ENCODE peak calls at places on chromosomes 7 and 10, in nine cellular contexts. One of them, this sample, is unnamed.
A peak's percentile ranks its signal among the peaks of the same experiment; 100 is the strongest.

GRCh38 chr7:89926721-89927120 is 227.5 kb upstream of the STEAP1 start:
- DNase-seq in pancreas: no peak
- DNase-seq in epithelial cell of proximal tubule: no peak
- DNase-seq in heart right ventricle: no peak
- DNase-seq in CD8-positive, alpha-beta T cell: no peak
- DNase-seq in bronchial epithelial cell: no peak
- DNase-seq in cardiac fibroblast: no peak
- DNase-seq in gastrocnemius medialis: no peak
- DNase-seq in AG10803: no peak
- DNase-seq in this sample: no peak

GRCh38 chr10:126242352-126243260 is 145.7 kb downstream of the ADAM12 start:
- DNase-seq in pancreas: no peak
- DNase-seq in epithelial cell of proximal tubule: no peak
- DNase-seq in heart right ventricle: peak; percentile 51
- DNase-seq in CD8-positive, alpha-beta T cell: no peak
- DNase-seq in bronchial epithelial cell: peak; percentile 81
- DNase-seq in cardiac fibroblast: peak; percentile 91
- DNase-seq in gastrocnemius medialis: no peak
- DNase-seq in AG10803: peak; percentile 89
- DNase-seq in this sample: no peak

GRCh38 chr7:133310232-133310852 is 57.5 kb downstream of the EXOC4 start:
- DNase-seq in pancreas: no peak
- DNase-seq in epithelial cell of proximal tubule: no peak
- DNase-seq in heart right ventricle: peak; percentile 46
- DNase-seq in CD8-positive, alpha-beta T cell: no peak
- DNase-seq in bronchial epithelial cell: no peak
- DNase-seq in cardiac fibroblast: peak; percentile 46
- DNase-seq in gastrocnemius medialis: no peak
- DNase-seq in AG10803: no peak
- DNase-seq in this sample: no peak

GRCh38 chr10:57395921-57396320 is 871.8 kb downstream of the IPMK start:
- DNase-seq in pancreas: no peak
- DNase-seq in epithelial cell of proximal tubule: no peak
- DNase-seq in heart right ventricle: no peak
- DNase-seq in CD8-positive, alpha-beta T cell: no peak
- DNase-seq in bronchial epithelial cell: peak; percentile 2
- DNase-seq in cardiac fibroblast: no peak
- DNase-seq in gastrocnemius medialis: no peak
- DNase-seq in AG10803: no peak
- DNase-seq in this sample: no peak

GRCh38 chr7:100582041-100582579 is 3.8 kb downstream of the LRCH4 start:
- DNase-seq in pancreas: peak; percentile 91
- DNase-seq in epithelial cell of proximal tubule: no peak
- DNase-seq in heart right ventricle: no peak
- DNase-seq in CD8-positive, alpha-beta T cell: no peak
- DNase-seq in bronchial epithelial cell: no peak
- DNase-seq in cardiac fibroblast: no peak
- DNase-seq in gastrocnemius medialis: no peak
- DNase-seq in AG10803: no peak
- DNase-seq in this sample: no peak

GRCh38 chr10:35058134-35058533 is 32.0 kb downstream of the CUL2 start:
- DNase-seq in pancreas: no peak
- DNase-seq in epithelial cell of proximal tubule: peak; percentile 85
- DNase-seq in heart right ventricle: no peak
- DNase-seq in CD8-positive, alpha-beta T cell: no peak
- DNase-seq in bronchial epithelial cell: peak; percentile 79
- DNase-seq in cardiac fibroblast: peak; percentile 92
- DNase-seq in gastrocnemius medialis: no peak
- DNase-seq in AG10803: peak; percentile 93
- DNase-seq in this sample: no peak

GRCh38 chr7:130387628-130388403 is 7.5 kb downstream of the CPA1 start:
- DNase-seq in pancreas: peak; percentile 84
- DNase-seq in epithelial cell of proximal tubule: no peak
- DNase-seq in heart right ventricle: no peak
- DNase-seq in CD8-positive, alpha-beta T cell: no peak
- DNase-seq in bronchial epithelial cell: no peak
- DNase-seq in cardiac fibroblast: no peak
- DNase-seq in gastrocnemius medialis: no peak
- DNase-seq in AG10803: peak; percentile 91
- DNase-seq in this sample: no peak

GRCh38 chr7:143415696-143416095 is 7.0 kb upstream of the EPHA1 start:
- DNase-seq in pancreas: no peak
- DNase-seq in epithelial cell of proximal tubule: no peak
- DNase-seq in heart right ventricle: no peak
- DNase-seq in CD8-positive, alpha-beta T cell: no peak
- DNase-seq in bronchial epithelial cell: peak; percentile 94
- DNase-seq in cardiac fibroblast: peak; percentile 80
- DNase-seq in gastrocnemius medialis: no peak
- DNase-seq in AG10803: no peak
- DNase-seq in this sample: no peak

GRCh38 chr10:132169766-132170560 is 16.8 kb upstream of the DPYSL4 start:
- DNase-seq in pancreas: peak; percentile 59
- DNase-seq in epithelial cell of proximal tubule: no peak
- DNase-seq in heart right ventricle: no peak
- DNase-seq in CD8-positive, alpha-beta T cell: no peak
- DNase-seq in bronchial epithelial cell: no peak
- DNase-seq in cardiac fibroblast: no peak
- DNase-seq in gastrocnemius medialis: no peak
- DNase-seq in AG10803: no peak
- DNase-seq in this sample: no peak

GRCh38 chr10:71221586-71222202 is 9.3 kb downstream of the UNC5B start:
- DNase-seq in pancreas: peak; percentile 2
- DNase-seq in epithelial cell of proximal tubule: no peak
- DNase-seq in heart right ventricle: no peak
- DNase-seq in CD8-positive, alpha-beta T cell: no peak
- DNase-seq in bronchial epithelial cell: no peak
- DNase-seq in cardiac fibroblast: no peak
- DNase-seq in gastrocnemius medialis: peak; percentile 2
- DNase-seq in AG10803: no peak
- DNase-seq in this sample: no peak

GRCh38 chr7:49060743-49061142 is 136.4 kb downstream of the CDC14C start:
- DNase-seq in pancreas: no peak
- DNase-seq in epithelial cell of proximal tubule: no peak
- DNase-seq in heart right ventricle: no peak
- DNase-seq in CD8-positive, alpha-beta T cell: no peak
- DNase-seq in bronchial epithelial cell: no peak
- DNase-seq in cardiac fibroblast: no peak
- DNase-seq in gastrocnemius medialis: no peak
- DNase-seq in AG10803: no peak
- DNase-seq in this sample: no peak

GRCh38 chr10:123136221-123136805 is 543 bp downstream of the HMX3 start:
- DNase-seq in pancreas: peak; percentile 81
- DNase-seq in epithelial cell of proximal tubule: no peak
- DNase-seq in heart right ventricle: no peak
- DNase-seq in CD8-positive, alpha-beta T cell: no peak
- DNase-seq in bronchial epithelial cell: no peak
- DNase-seq in cardiac fibroblast: no peak
- DNase-seq in gastrocnemius medialis: no peak
- DNase-seq in AG10803: no peak
- DNase-seq in this sample: no peak

GRCh38 chr10:16518822-16519221 is 2.9 kb downstream of the C1QL3 start:
- DNase-seq in pancreas: no peak
- DNase-seq in epithelial cell of proximal tubule: no peak
- DNase-seq in heart right ventricle: no peak
- DNase-seq in CD8-positive, alpha-beta T cell: no peak
- DNase-seq in bronchial epithelial cell: no peak
- DNase-seq in cardiac fibroblast: peak; percentile 33
- DNase-seq in gastrocnemius medialis: no peak
- DNase-seq in AG10803: no peak
- DNase-seq in this sample: no peak

GRCh38 chr10:16521311-16522016 is at the start of gene C1QL3:
- DNase-seq in pancreas: peak; percentile 58
- DNase-seq in epithelial cell of proximal tubule: no peak
- DNase-seq in heart right ventricle: no peak
- DNase-seq in CD8-positive, alpha-beta T cell: no peak
- DNase-seq in bronchial epithelial cell: no peak
- DNase-seq in cardiac fibroblast: peak; percentile 37
- DNase-seq in gastrocnemius medialis: no peak
- DNase-seq in AG10803: peak; percentile 9
- DNase-seq in this sample: no peak

GRCh38 chr10:16519250-16519907 is 2.3 kb downstream of the C1QL3 start:
- DNase-seq in pancreas: peak; percentile 61
- DNase-seq in epithelial cell of proximal tubule: no peak
- DNase-seq in heart right ventricle: no peak
- DNase-seq in CD8-positive, alpha-beta T cell: no peak
- DNase-seq in bronchial epithelial cell: no peak
- DNase-seq in cardiac fibroblast: no peak
- DNase-seq in gastrocnemius medialis: no peak
- DNase-seq in AG10803: no peak
- DNase-seq in this sample: no peak

GRCh38 chr10:16520900-16521299 is 779 bp downstream of the C1QL3 start:
- DNase-seq in pancreas: peak; percentile 81
- DNase-seq in epithelial cell of proximal tubule: no peak
- DNase-seq in heart right ventricle: no peak
- DNase-seq in CD8-positive, alpha-beta T cell: no peak
- DNase-seq in bronchial epithelial cell: no peak
- DNase-seq in cardiac fibroblast: peak; percentile 44
- DNase-seq in gastrocnemius medialis: no peak
- DNase-seq in AG10803: peak; percentile 15
- DNase-seq in this sample: no peak

GRCh38 chr10:16519908-16520861 is 1.5 kb downstream of the C1QL3 start:
- DNase-seq in pancreas: peak; percentile 60
- DNase-seq in epithelial cell of proximal tubule: no peak
- DNase-seq in heart right ventricle: no peak
- DNase-seq in CD8-positive, alpha-beta T cell: no peak
- DNase-seq in bronchial epithelial cell: no peak
- DNase-seq in cardiac fibroblast: no peak
- DNase-seq in gastrocnemius medialis: no peak
- DNase-seq in AG10803: no peak
- DNase-seq in this sample: no peak
- H3K4me3 ChIP-seq in pancreas: peak overlapping the region; percentile 51
- H3K4me3 ChIP-seq in epithelial cell of proximal tubule: peak overlapping the region; percentile 44
- H3K4me3 ChIP-seq in heart right ventricle: no peak overlapping the region
- H3K4me3 ChIP-seq in CD8-positive, alpha-beta T cell: no peak overlapping the region
- H3K4me3 ChIP-seq in bronchial epithelial cell: no peak overlapping the region
- H3K4me3 ChIP-seq in cardiac fibroblast: peak overlapping the region; percentile 49
- H3K4me3 ChIP-seq in gastrocnemius medialis: peak overlapping the region; percentile 42
- H3K4me3 ChIP-seq in AG10803: no peak overlapping the region
- H3K4me3 ChIP-seq in this sample: peak overlapping the region; percentile 77

GRCh38 chr10:112456533-112456932 is 9.5 kb downstream of the VTI1A start:
- DNase-seq in pancreas: no peak
- DNase-seq in epithelial cell of proximal tubule: no peak
- DNase-seq in heart right ventricle: no peak
- DNase-seq in CD8-positive, alpha-beta T cell: no peak
- DNase-seq in bronchial epithelial cell: no peak
- DNase-seq in cardiac fibroblast: no peak
- DNase-seq in gastrocnemius medialis: no peak
- DNase-seq in AG10803: no peak
- DNase-seq in this sample: no peak

DNA sequence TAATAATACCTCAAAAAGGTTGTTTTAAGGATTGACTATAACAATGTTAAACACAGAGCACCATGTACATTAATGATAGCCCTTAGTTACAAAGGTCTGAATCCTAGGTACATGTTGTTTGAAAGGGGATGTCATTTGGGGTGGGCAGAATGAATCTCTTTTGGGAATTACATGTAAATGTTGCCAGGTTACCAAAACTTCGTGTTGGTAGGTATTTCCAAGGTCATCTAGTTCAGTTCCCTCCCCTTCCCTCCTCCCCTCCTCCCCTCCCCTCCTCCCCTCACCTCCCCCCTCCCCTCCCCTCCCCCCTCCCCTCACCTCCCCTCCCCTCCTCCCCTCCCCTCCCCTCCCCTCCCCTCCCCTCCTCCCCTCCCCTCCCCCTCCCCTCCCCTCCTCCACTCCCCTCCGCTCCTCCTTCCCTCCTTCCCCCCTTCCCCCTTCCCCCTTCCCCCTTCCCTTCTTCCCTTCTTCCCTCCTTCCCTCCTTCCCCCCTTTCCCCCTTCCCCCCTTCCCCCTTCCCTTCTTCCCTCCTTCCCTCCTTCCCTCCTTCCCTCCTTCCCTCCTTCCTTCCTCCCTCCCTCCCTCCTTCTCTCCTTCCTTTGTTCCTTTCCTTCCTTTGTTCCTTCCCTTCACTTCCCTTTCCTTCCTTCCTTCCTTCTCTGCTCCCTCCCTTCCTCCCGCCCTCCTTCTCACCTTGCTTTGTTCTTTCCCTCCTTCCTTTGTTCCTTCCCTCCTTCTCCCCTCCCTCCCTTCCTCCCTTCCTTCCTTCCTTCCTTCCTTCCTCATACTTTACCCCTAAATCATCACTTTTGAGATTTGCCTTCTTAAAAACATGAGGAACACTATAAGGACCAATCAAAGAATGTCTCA is 8.1 kb downstream of the VTI1A start:
- DNase-seq in pancreas: no peak
- DNase-seq in epithelial cell of proximal tubule: no peak
- DNase-seq in heart right ventricle: no peak
- DNase-seq in CD8-positive, alpha-beta T cell: no peak
- DNase-seq in bronchial epithelial cell: no peak
- DNase-seq in cardiac fibroblast: no peak
- DNase-seq in gastrocnemius medialis: no peak
- DNase-seq in AG10803: no peak
- DNase-seq in this sample: no peak
- H3K4me3 ChIP-seq in pancreas: no peak overlapping the region
- H3K4me3 ChIP-seq in epithelial cell of proximal tubule: no peak overlapping the region
- H3K4me3 ChIP-seq in heart right ventricle: no peak overlapping the region
- H3K4me3 ChIP-seq in CD8-positive, alpha-beta T cell: no peak overlapping the region
- H3K4me3 ChIP-seq in bronchial epithelial cell: no peak overlapping the region
- H3K4me3 ChIP-seq in cardiac fibroblast: no peak overlapping the region
- H3K4me3 ChIP-seq in gastrocnemius medialis: no peak overlapping the region
- H3K4me3 ChIP-seq in AG10803: no peak overlapping the region
- H3K4me3 ChIP-seq in this sample: no peak overlapping the region

GRCh38 chr7:34991938-34992840 is 45.1 kb downstream of the DPY19L1 start:
- DNase-seq in pancreas: no peak
- DNase-seq in epithelial cell of proximal tubule: peak; percentile 69
- DNase-seq in heart right ventricle: no peak
- DNase-seq in CD8-positive, alpha-beta T cell: peak; percentile 4
- DNase-seq in bronchial epithelial cell: peak; percentile 68
- DNase-seq in cardiac fibroblast: peak; percentile 85
- DNase-seq in gastrocnemius medialis: no peak
- DNase-seq in AG10803: peak; percentile 14
- DNase-seq in this sample: no peak
- H3K4me3 ChIP-seq in pancreas: no peak overlapping the region
- H3K4me3 ChIP-seq in epithelial cell of proximal tubule: peak overlapping the region; percentile 0
- H3K4me3 ChIP-seq in heart right ventricle: no peak overlapping the region
- H3K4me3 ChIP-seq in CD8-positive, alpha-beta T cell: no peak overlapping the region
- H3K4me3 ChIP-seq in bronchial epithelial cell: no peak overlapping the region
- H3K4me3 ChIP-seq in cardiac fibroblast: peak overlapping the region; percentile 37
- H3K4me3 ChIP-seq in gastrocnemius medialis: no peak overlapping the region
- H3K4me3 ChIP-seq in AG10803: no peak overlapping the region
- H3K4me3 ChIP-seq in this sample: no peak overlapping the region

GRCh38 chr7:148211641-148212040 is 378.9 kb upstream of the C7orf33 start:
- DNase-seq in pancreas: no peak
- DNase-seq in epithelial cell of proximal tubule: no peak
- DNase-seq in heart right ventricle: no peak
- DNase-seq in CD8-positive, alpha-beta T cell: no peak
- DNase-seq in bronchial epithelial cell: no peak
- DNase-seq in cardiac fibroblast: no peak
- DNase-seq in gastrocnemius medialis: no peak
- DNase-seq in AG10803: peak; percentile 28
- DNase-seq in this sample: no peak

GRCh38 chr7:148218603-148219002 is 372.0 kb upstream of the C7orf33 start:
- DNase-seq in pancreas: no peak
- DNase-seq in epithelial cell of proximal tubule: no peak
- DNase-seq in heart right ventricle: no peak
- DNase-seq in CD8-positive, alpha-beta T cell: no peak
- DNase-seq in bronchial epithelial cell: no peak
- DNase-seq in cardiac fibroblast: no peak
- DNase-seq in gastrocnemius medialis: no peak
- DNase-seq in AG10803: no peak
- DNase-seq in this sample: no peak

GRCh38 chr7:148209643-148210042 is 380.9 kb upstream of the C7orf33 start:
- DNase-seq in pancreas: no peak
- DNase-seq in epithelial cell of proximal tubule: no peak
- DNase-seq in heart right ventricle: no peak
- DNase-seq in CD8-positive, alpha-beta T cell: no peak
- DNase-seq in bronchial epithelial cell: no peak
- DNase-seq in cardiac fibroblast: no peak
- DNase-seq in gastrocnemius medialis: no peak
- DNase-seq in AG10803: no peak
- DNase-seq in this sample: no peak

GRCh38 chr7:148214101-148214500 is 376.5 kb upstream of the C7orf33 start:
- DNase-seq in pancreas: no peak
- DNase-seq in epithelial cell of proximal tubule: no peak
- DNase-seq in heart right ventricle: no peak
- DNase-seq in CD8-positive, alpha-beta T cell: no peak
- DNase-seq in bronchial epithelial cell: no peak
- DNase-seq in cardiac fibroblast: no peak
- DNase-seq in gastrocnemius medialis: no peak
- DNase-seq in AG10803: no peak
- DNase-seq in this sample: no peak
- H3K4me3 ChIP-seq in pancreas: no peak overlapping the region
- H3K4me3 ChIP-seq in epithelial cell of proximal tubule: no peak overlapping the region
- H3K4me3 ChIP-seq in heart right ventricle: no peak overlapping the region
- H3K4me3 ChIP-seq in CD8-positive, alpha-beta T cell: no peak overlapping the region
- H3K4me3 ChIP-seq in bronchial epithelial cell: no peak overlapping the region
- H3K4me3 ChIP-seq in cardiac fibroblast: no peak overlapping the region
- H3K4me3 ChIP-seq in gastrocnemius medialis: no peak overlapping the region
- H3K4me3 ChIP-seq in AG10803: no peak overlapping the region
- H3K4me3 ChIP-seq in this sample: no peak overlapping the region